ENCODE peak calls at places on chromosomes 5 and 9, in eight cellular contexts. H, K, Y, R, P, F, G and U are unnamed samples.

GRCh38 chr5:173646684-173647083 is 30.2 kb upstream of the BOD1 start:
- DNase-seq in H (no peak), K (no peak), R (no peak), G (no peak), Y (no peak), F (no peak), P (no peak), U (no peak)

GRCh38 chr5:59003641-59004040 is 420.8 kb downstream of the RAB3C start:
- DNase-seq in P (no peak), R (no peak), K (no peak), F (no peak), H (no peak), G (no peak), Y (no peak), U (no peak)

GRCh38 chr5:96668725-96669124 is 6.5 kb downstream of the CAST start:
- DNase-seq in K (no peak), P (no peak), R (no peak), F (no peak), Y (no peak), G (no peak), H (no peak), U (no peak)

GRCh38 chr9:134282138-134282650 is 44.1 kb upstream of the RXRA start:
- DNase-seq in Y (no peak), F (no peak), R (no peak), H (no peak), K (no peak), P (no peak), G (no peak), U (no peak)

GRCh38 chr5:94468531-94468930 is 149.9 kb downstream of the KIAA0825 start:
- DNase-seq in H (no peak), P (no peak), F (no peak), Y (no peak), G (no peak), K (no peak), R (no peak), U (no peak)

GRCh38 chr5:107472620-107473064 is 198.1 kb downstream of the EFNA5 start:
- DNase-seq in F (no peak), K (no peak), R (no peak), H (no peak), G (no peak), Y (no peak), P (no peak), U (no peak)

GRCh38 chr5:93819666-93820065 is 78.3 kb upstream of the POU5F2 start:
- DNase-seq in P (no peak), F (no peak), R (no peak), G (no peak), K (no peak), Y (no peak), H (no peak), U (no peak)

GRCh38 chr9:20197976-20198685 is 409.3 kb upstream of the SLC24A2 start:
- DNase-seq in Y (no peak), F (no peak), P (no peak), R (no peak), H (no peak), G (peak), K (no peak), U (no peak)

GRCh38 chr9:17609312-17610005 is 30.6 kb downstream of the SH3GL2 start:
- DNase-seq in H (no peak), F (no peak), R (no peak), G (no peak), K (no peak), P (no peak), Y (no peak), U (no peak)